ENCODE peak calls at places on chromosomes 11 and 22, in eight cellular contexts. M is fibroblast of pulmonary artery, Y is brain microvascular endothelial cell, D is ovary, Z is heart left ventricle, B is retinal pigment epithelial cell, U is IMR-90, S is Peyer's patch. F is an unnamed sample.
A peak's percentile ranks its signal among the peaks of the same experiment; 100 is the strongest.

GRCh38 chr11:70112017-70112434 is 33.9 kb downstream of the ANO1 start:
- DNase-seq in D (no peak), Z (no peak), Y (no peak), M (no peak), S (no peak), U (no peak), B (no peak), F (no peak)

GRCh38 chr22:45237065-45237990 is 3.4 kb downstream of the KIAA0930 start:
- DNase-seq in S (no peak), Z (no peak), Y (no peak), D (no peak), M (no peak), U (no peak), B (no peak), F (no peak)

GRCh38 chr11:74322667-74323066 is 11.2 kb upstream of the P4HA3 start:
- DNase-seq in M (peak; percentile 38), D (no peak), Z (peak; percentile 78), Y (no peak), U (peak; percentile 16), S (no peak), B (no peak), F (no peak)

GRCh38 chr11:96145163-96145585 is 197.8 kb downstream of the MAML2 start:
- DNase-seq in U (no peak), Y (no peak), M (peak; percentile 44), B (no peak), D (no peak), Z (no peak), S (no peak), F (no peak)

GRCh38 chr22:45286854-45287551 is 2.3 kb downstream of the UPK3A start:
- DNase-seq in S (no peak), Z (no peak), D (no peak), M (no peak), Y (no peak), U (no peak), B (no peak), F (no peak)

GRCh38 chr11:88345408-88345807 is 7.9 kb upstream of the CTSC start:
- DNase-seq in S (no peak), M (peak; percentile 34), Z (no peak), Y (peak; percentile 71), D (no peak), B (no peak), U (peak; percentile 54), F (no peak)

GRCh38 chr11:75896843-75897419 is 81.9 kb downstream of the UVRAG start:
- DNase-seq in S (no peak), U (peak; percentile 55), D (no peak), B (no peak), M (peak; percentile 68), Y (no peak), Z (no peak), F (peak; percentile 66)

GRCh38 chr11:88482871-88483301 is 145.3 kb upstream of the CTSC start:
- DNase-seq in U (peak; percentile 65), D (no peak), Z (no peak), M (peak; percentile 27), S (no peak), B (no peak), Y (no peak), F (no peak)

GRCh38 chr11:57781529-57781943 is 19.9 kb downstream of the CTNND1 start:
- DNase-seq in B (no peak), S (peak; percentile 78), Y (no peak), M (peak; percentile 51), U (peak; percentile 33), D (no peak), Z (no peak), F (no peak)

GRCh38 chr11:66310324-66310723 is 6.5 kb downstream of the CD248 start:
- DNase-seq in M (no peak), Y (no peak), Z (no peak), U (no peak), D (peak; percentile 22), B (no peak), S (no peak), F (no peak)

GRCh38 chr11:66312549-66313320 is 4.1 kb downstream of the CD248 start:
- DNase-seq in B (peak; percentile 86), Y (peak; percentile 99), U (peak; percentile 99), Z (peak; percentile 99), D (peak; percentile 100), S (peak; percentile 100), M (peak; percentile 99), F (peak; percentile 100)

GRCh38 chr11:66313321-66314185 is 3.3 kb downstream of the CD248 start:
- DNase-seq in Y (no peak), S (no peak), U (peak; percentile 40), D (no peak), B (no peak), M (peak; percentile 32), Z (peak; percentile 76), F (peak; percentile 56)

GRCh38 chr11:66311965-66312548 is 4.8 kb downstream of the CD248 start:
- DNase-seq in U (peak; percentile 89), B (peak; percentile 60), S (peak; percentile 98), Z (peak; percentile 95), M (peak; percentile 95), D (peak; percentile 96), Y (peak; percentile 84), F (peak; percentile 97)

DNA sequence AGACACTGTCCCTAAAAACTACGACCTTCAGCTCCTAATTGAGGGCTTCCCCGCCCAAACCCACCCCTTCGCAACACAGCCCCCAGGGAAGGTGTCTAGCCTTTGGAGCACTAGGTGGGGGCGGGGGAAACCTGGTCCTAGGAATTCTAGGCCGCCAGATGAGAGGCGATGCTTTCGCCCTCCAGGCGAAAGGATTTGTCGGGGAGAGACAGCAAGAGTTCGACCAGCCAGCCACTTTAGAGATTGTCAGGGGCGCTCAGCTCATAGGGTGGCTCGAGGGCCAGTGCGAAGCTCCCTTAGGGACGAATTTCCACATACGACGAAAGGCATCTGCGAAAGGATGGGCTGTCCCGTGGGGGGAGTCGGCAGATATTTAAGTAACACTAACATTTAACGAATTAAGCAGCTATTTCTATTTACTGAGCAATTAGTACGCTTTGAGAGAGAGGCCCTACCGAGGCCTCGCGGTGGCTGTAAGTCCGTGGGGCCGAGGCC is 5.3 kb downstream of the CD248 start:
- DNase-seq in D (no peak), B (no peak), Y (no peak), S (no peak), M (no peak), Z (no peak), U (no peak), F (no peak)
- TF ChIP-seq CTCF in D (no peak), B (peak; percentile 88), Y (no peak), S (no peak), M (no peak), Z (peak; percentile 88), U (no peak), F (no peak)

GRCh38 chr22:48090332-48090672 is 1327.9 kb downstream of the TBC1D22A start:
- DNase-seq in B (no peak), Y (no peak), Z (no peak), M (no peak), S (peak; percentile 41), U (no peak), D (no peak), F (no peak)

GRCh38 chr22:48091060-48091650 is 1328.7 kb downstream of the TBC1D22A start:
- DNase-seq in B (no peak), S (peak; percentile 43), D (no peak), U (no peak), M (no peak), Z (no peak), Y (no peak), F (no peak)

GRCh38 chr22:48088926-48089536 is 1326.6 kb downstream of the TBC1D22A start:
- DNase-seq in Y (no peak), B (no peak), U (no peak), S (peak; percentile 39), Z (no peak), D (no peak), M (no peak), F (no peak)

GRCh38 chr22:48088226-48088625 is 1325.8 kb downstream of the TBC1D22A start:
- DNase-seq in M (no peak), S (no peak), B (no peak), U (no peak), Y (no peak), Z (no peak), D (no peak), F (no peak)

GRCh38 chr22:48089601-48090331 is 1327.3 kb downstream of the TBC1D22A start:
- DNase-seq in S (peak; percentile 35), Y (peak; percentile 5), D (peak; percentile 68), M (peak; percentile 0), Z (no peak), U (no peak), B (no peak), F (no peak)
- H3K4me3 ChIP-seq in S (no peak overlapping the region), Y (no peak overlapping the region), D (no peak overlapping the region), M (no peak overlapping the region), Z (peak overlapping the region; percentile 20), U (no peak overlapping the region), B (no peak overlapping the region), F (no peak overlapping the region)

GRCh38 chr11:113475160-113475761 is at the start of gene DRD2:
- DNase-seq in D (peak; percentile 22), Z (no peak), Y (no peak), U (no peak), S (no peak), M (no peak), B (no peak), F (no peak)

GRCh38 chr11:113476553-113476952 is 1.4 kb upstream of the DRD2 start:
- DNase-seq in S (no peak), Y (no peak), D (no peak), M (no peak), Z (no peak), U (no peak), B (no peak), F (no peak)

GRCh38 chr11:113473983-113474361 is 1.2 kb downstream of the DRD2 start:
- DNase-seq in B (no peak), Y (no peak), D (no peak), S (no peak), M (no peak), U (no peak), Z (no peak), F (no peak)

GRCh38 chr11:113474362-113475159 is 637 bp downstream of the DRD2 start:
- DNase-seq in U (peak; percentile 66), D (peak; percentile 87), M (peak; percentile 87), Z (peak; percentile 75), B (peak; percentile 20), S (peak; percentile 72), Y (peak; percentile 63), F (peak; percentile 84)

GRCh38 chr11:113477321-113477720 is 2.1 kb upstream of the DRD2 start:
- DNase-seq in M (no peak), Z (no peak), U (no peak), D (no peak), Y (no peak), B (no peak), S (no peak), F (no peak)
- TF ChIP-seq CTCF in M (no peak), Z (no peak), U (no peak), D (no peak), Y (peak; percentile 35), B (no peak), S (no peak), F (no peak)

GRCh38 chr11:102967497-102967896 is 12.0 kb upstream of the MMP13 start:
- DNase-seq in Y (no peak), M (no peak), Z (no peak), S (no peak), D (no peak), U (no peak), B (no peak), F (no peak)

GRCh38 chr11:102964867-102965266 is 9.3 kb upstream of the MMP13 start:
- DNase-seq in S (no peak), D (no peak), B (no peak), Y (no peak), Z (no peak), M (no peak), U (no peak), F (no peak)

GRCh38 chr11:102971766-102972165 is 16.2 kb upstream of the MMP13 start:
- DNase-seq in M (no peak), Y (no peak), S (no peak), Z (no peak), U (peak; percentile 20), D (no peak), B (no peak), F (peak; percentile 55)

GRCh38 chr11:102966011-102966410 is 10.5 kb upstream of the MMP13 start:
- DNase-seq in B (no peak), Y (no peak), U (no peak), Z (no peak), S (no peak), D (no peak), M (no peak), F (no peak)
- H3K4me3 ChIP-seq in B (no peak overlapping the region), Y (no peak overlapping the region), U (no peak overlapping the region), Z (no peak overlapping the region), S (no peak overlapping the region), D (no peak overlapping the region), M (no peak overlapping the region), F (no peak overlapping the region)